ENCODE peak calls at places on chromosome 9, in eight cellular contexts. D is gastrocnemius medialis, B is lower leg skin, T is suprapubic skin, C is IMR-90, I is uterus, O is vagina, V is Peyer's patch. Q is an unnamed sample.

GRCh38 chr9:79574166-79574565 is 2.4 kb downstream of the TLE4 start:
- DNase-seq in I (no peak), D (no peak), O (no peak), C (no peak), B (no peak), V (no peak), T (no peak), Q (no peak)

GRCh38 chr9:38428062-38428461 is 3.8 kb upstream of the IGFBPL1 start:
- DNase-seq in D (no peak), T (no peak), V (no peak), O (peak; percentile 61), I (no peak), C (no peak), B (no peak), Q (no peak)

GRCh38 chr9:133944746-133945135 is 47.4 kb downstream of the VAV2 start:
- DNase-seq in O (no peak), T (no peak), C (peak; percentile 62), B (peak; percentile 31), V (no peak), I (no peak), D (no peak), Q (no peak)

GRCh38 chr9:134099123-134099761 is 31.4 kb upstream of the BRD3 start:
- DNase-seq in C (peak; percentile 8), I (no peak), B (no peak), O (no peak), V (peak; percentile 51), D (peak; percentile 30), T (no peak), Q (peak; percentile 60)

GRCh38 chr9:120383611-120383998 is 196.4 kb downstream of the CDK5RAP2 start:
- DNase-seq in C (no peak), V (no peak), D (no peak), T (no peak), B (no peak), I (no peak), O (no peak), Q (no peak)

GRCh38 chr9:13388157-13388556 is 108.7 kb upstream of the MPDZ start:
- DNase-seq in C (no peak), T (no peak), O (no peak), D (peak; percentile 40), V (no peak), I (no peak), B (peak; percentile 52), Q (no peak)

GRCh38 chr9:3856592-3856991 is 330.8 kb upstream of the RFX3 start:
- DNase-seq in D (no peak), O (no peak), T (no peak), V (no peak), B (no peak), C (peak; percentile 26), I (no peak), Q (no peak)

GRCh38 chr9:113228130-113228665 is 6.9 kb downstream of the SLC31A1 start:
- DNase-seq in B (no peak), D (no peak), O (no peak), I (no peak), T (no peak), C (no peak), V (no peak), Q (no peak)

GRCh38 chr9:110255417-110256141 is 728 bp downstream of the TXN start:
- DNase-seq in T (peak; percentile 88), B (peak; percentile 44), I (peak; percentile 49), D (peak; percentile 49), V (peak; percentile 84), C (peak; percentile 47), O (no peak), Q (peak; percentile 78)

GRCh38 chr9:110255064-110255416 is 1.3 kb downstream of the TXN start:
- DNase-seq in D (no peak), T (no peak), O (no peak), B (no peak), C (no peak), V (peak; percentile 53), I (no peak), Q (peak; percentile 28)

GRCh38 chr9:110256142-110256391 is 240 bp downstream of the TXN start:
- DNase-seq in I (no peak), B (no peak), D (no peak), O (no peak), C (no peak), T (no peak), V (no peak), Q (no peak)

GRCh38 chr9:110252509-110253139 is 3.7 kb downstream of the TXN start:
- DNase-seq in B (no peak), D (no peak), V (no peak), I (no peak), O (no peak), C (no peak), T (no peak), Q (peak; percentile 34)

DNA sequence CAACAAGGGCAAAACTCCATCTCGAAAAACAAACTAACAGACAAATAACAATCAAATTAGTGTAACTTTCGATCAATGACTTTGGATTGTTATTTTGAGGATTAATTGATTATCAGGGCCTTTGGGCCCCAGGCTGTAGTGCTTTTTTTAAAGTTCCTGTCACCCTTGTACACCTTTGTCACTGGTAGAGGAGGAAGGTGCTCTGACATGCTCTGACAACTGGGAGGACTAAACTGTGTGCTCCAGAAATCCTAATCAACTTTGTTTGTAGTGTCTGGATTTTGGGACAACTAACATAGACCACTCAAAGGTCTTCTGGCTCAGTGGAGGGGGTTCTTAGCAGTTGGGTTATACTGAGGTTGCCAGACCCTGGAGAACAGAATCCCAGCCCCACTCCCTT is 1.8 kb downstream of the TXN start:
- DNase-seq in D (no peak), V (no peak), B (no peak), O (no peak), I (no peak), C (no peak), T (no peak), Q (no peak)
- TF ChIP-seq POLR2A in D (no peak), V (no peak), B (no peak), O (no peak), I (no peak), C (no peak), T (no peak), Q (no peak)

DNA sequence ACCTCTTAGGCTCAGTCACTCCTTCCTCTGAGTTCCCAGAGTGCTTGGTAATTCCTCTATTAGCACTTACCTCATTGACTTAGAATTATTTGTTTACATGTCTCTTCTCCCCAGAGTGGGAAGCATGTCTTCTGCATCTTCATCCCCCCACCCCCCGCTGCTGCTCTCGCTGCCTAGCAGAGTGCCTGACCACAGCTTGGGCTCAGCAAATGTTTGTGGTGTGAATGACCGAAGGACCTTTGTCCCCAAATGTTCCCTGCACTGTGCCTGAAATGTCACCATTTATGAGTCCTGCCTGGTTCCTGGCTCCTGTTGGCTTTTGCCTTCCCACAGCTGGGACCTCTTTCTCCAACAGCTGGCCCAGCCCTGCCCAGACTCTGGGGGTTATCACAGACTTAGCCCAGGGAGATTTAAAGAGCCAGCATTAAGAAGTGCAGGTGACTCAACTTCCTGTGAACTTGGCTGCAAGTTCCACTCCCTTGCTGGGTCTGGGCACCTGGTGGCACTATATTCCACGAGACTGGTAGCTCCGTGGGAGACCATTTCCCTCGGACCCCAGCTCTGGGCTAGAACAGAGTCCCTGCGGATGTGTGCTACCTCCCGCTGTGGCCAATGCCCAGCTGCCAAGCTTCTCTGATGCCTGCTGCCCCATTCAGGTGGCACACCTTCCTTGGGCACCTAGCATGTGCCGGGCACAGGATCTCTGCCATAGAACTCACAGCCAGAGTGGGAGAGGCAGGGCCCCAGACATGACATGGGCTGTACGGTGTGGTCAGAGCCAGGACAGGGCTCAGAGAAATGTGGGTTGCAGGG is 1.8 kb upstream of the HMCN2 start:
- DNase-seq in B (no peak), I (no peak), V (no peak), T (peak; percentile 40), C (no peak), D (peak; percentile 67), O (peak; percentile 89), Q (no peak)
- TF ChIP-seq CTCF in B (no peak), I (no peak), V (no peak), T (no peak), C (peak; percentile 5), D (no peak), O (no peak), Q (no peak)

GRCh38 chr9:127697575-127697974 is 9.2 kb upstream of the CFAP157 start:
- DNase-seq in O (no peak), T (no peak), C (no peak), V (no peak), D (no peak), B (no peak), I (no peak), Q (no peak)

GRCh38 chr9:127698386-127698785 is 8.4 kb upstream of the CFAP157 start:
- DNase-seq in V (no peak), D (no peak), C (no peak), T (no peak), I (no peak), B (no peak), O (no peak), Q (no peak)

GRCh38 chr9:127700594-127701255 is 6.1 kb upstream of the CFAP157 start:
- DNase-seq in I (no peak), C (no peak), D (no peak), V (no peak), T (no peak), B (no peak), O (no peak), Q (no peak)

GRCh38 chr9:127700140-127700539 is 6.6 kb upstream of the CFAP157 start:
- DNase-seq in V (no peak), D (no peak), C (no peak), T (no peak), O (no peak), B (no peak), I (no peak), Q (no peak)

DNA sequence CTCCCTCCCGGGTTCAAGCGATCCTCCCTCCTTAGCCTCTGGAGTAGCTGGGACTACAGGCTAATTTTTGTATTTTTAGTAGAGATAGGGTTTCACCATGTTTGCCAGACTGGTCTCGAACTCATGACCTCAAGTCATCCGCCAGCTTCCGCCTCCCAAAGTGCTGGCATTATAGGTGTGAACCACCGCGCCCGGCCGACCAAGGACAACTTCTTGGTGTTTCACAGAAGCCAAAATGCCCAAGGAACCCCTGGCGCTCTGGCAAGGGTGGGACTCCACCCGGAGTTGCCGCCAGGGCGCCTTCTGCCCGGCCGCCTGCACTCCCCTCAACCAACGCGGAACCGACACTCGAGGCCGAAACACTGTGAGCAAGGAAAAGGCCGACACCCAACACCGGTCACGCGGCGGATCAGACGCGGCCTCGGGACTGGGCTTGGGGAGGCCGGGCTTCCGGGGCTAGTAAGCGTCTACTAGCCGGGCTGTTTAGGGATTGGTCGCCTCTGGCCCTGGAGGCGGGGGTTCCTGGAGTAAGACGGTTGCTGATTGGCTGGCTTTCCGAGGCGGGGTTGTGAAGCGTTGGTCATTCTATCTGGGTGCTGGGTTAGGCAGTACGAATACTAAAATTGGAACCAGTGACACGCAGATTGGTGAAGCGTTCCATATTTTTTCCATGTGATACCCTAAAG is 7.7 kb upstream of the CFAP157 start:
- DNase-seq in O (no peak), I (peak; percentile 98), B (peak; percentile 98), C (peak; percentile 92), D (peak; percentile 99), T (peak; percentile 99), V (peak; percentile 90), Q (peak; percentile 95)
- TF ChIP-seq POLR2A in O (no peak), I (peak; percentile 77), B (no peak), C (no peak), D (peak; percentile 58), T (no peak), V (no peak), Q (peak; percentile 52)

GRCh38 chr9:127769985-127770904 is 8.2 kb downstream of the SH2D3C start:
- DNase-seq in V (no peak), I (no peak), T (no peak), B (no peak), C (no peak), D (no peak), O (no peak), Q (no peak)

GRCh38 chr9:127769101-127769500 is 9.4 kb downstream of the SH2D3C start:
- DNase-seq in D (no peak), B (no peak), I (no peak), C (no peak), T (no peak), V (no peak), O (no peak), Q (no peak)

GRCh38 chr9:127772603-127773002 is 5.9 kb downstream of the SH2D3C start:
- DNase-seq in C (no peak), T (no peak), V (no peak), D (no peak), B (no peak), O (no peak), I (no peak), Q (no peak)

GRCh38 chr9:127771570-127772189 is 6.8 kb downstream of the SH2D3C start:
- DNase-seq in C (no peak), I (no peak), T (no peak), B (no peak), O (no peak), D (no peak), V (no peak), Q (no peak)

GRCh38 chr9:127770905-127771569 is 7.4 kb downstream of the SH2D3C start:
- DNase-seq in I (peak; percentile 99), T (peak; percentile 99), V (peak; percentile 99), O (no peak), D (peak; percentile 96), B (peak; percentile 97), C (peak; percentile 95), Q (peak; percentile 99)
- TF ChIP-seq CTCF in I (peak; percentile 14), T (no peak), V (no peak), O (no peak), D (no peak), B (no peak), C (no peak), Q (no peak)